ENCODE peak calls at places on chromosomes 6 and 20, in nine cellular contexts. P, J, D, T, H, W, Y, Q and B are unnamed samples.

GRCh38 chr6:53706525-53706924 is 41.0 kb upstream of the KLHL31 start:
- DNase-seq in W (no peak), T (no peak), H (no peak), Q (no peak), J (no peak), D (no peak), P (no peak), Y (no peak), B (no peak)

GRCh38 chr6:511488-512137 is 120.1 kb downstream of the IRF4 start:
- DNase-seq in P (no peak), T (no peak), W (no peak), J (no peak), H (no peak), D (no peak), Y (no peak), Q (no peak), B (no peak)

GRCh38 chr6:85580878-85581267 is 12.8 kb downstream of the SNX14 start:
- DNase-seq in Q (no peak), H (no peak), J (no peak), W (peak), T (no peak), P (no peak), Y (no peak), D (no peak), B (no peak)

GRCh38 chr20:64121586-64121985 is 14.2 kb upstream of the NPBWR2 start:
- DNase-seq in P (no peak), D (no peak), Y (no peak), H (no peak), T (no peak), W (no peak), Q (no peak), J (no peak), B (no peak)

GRCh38 chr20:63024573-63025392 is 18.0 kb upstream of the BHLHE23 start:
- DNase-seq in D (no peak), T (no peak), P (no peak), H (no peak), W (no peak), Y (no peak), J (peak), Q (no peak), B (no peak)

GRCh38 chr20:37411408-37412306 is 65.7 kb downstream of the SRC start:
- DNase-seq in W (no peak), P (no peak), Q (no peak), Y (no peak), T (no peak), J (no peak), H (no peak), D (no peak), B (no peak)

GRCh38 chr20:32509639-32510066 is 75.5 kb downstream of the NOL4L start:
- DNase-seq in H (no peak), J (no peak), T (no peak), P (no peak), Q (peak), W (no peak), D (no peak), Y (peak), B (no peak)

GRCh38 chr20:38109025-38109541 is 56.0 kb downstream of the TGM2 start:
- DNase-seq in W (peak), H (no peak), T (no peak), P (peak), Q (no peak), J (no peak), D (no peak), Y (no peak), B (no peak)

GRCh38 chr6:22079788-22080187 is 217.0 kb downstream of the PRL start:
- DNase-seq in T (no peak), W (no peak), H (no peak), Q (no peak), J (no peak), D (no peak), P (peak), Y (no peak), B (no peak)